ENCODE peak calls at places on chromosomes 11 and 22, in seven cellular contexts. U, A, Y, K, I, S and R are unnamed samples.

GRCh38 chr11:95641506-95641905 is 148.1 kb downstream of the FAM76B start:
- DNase-seq in U (no peak), A (no peak), Y (no peak), K (peak), I (no peak), S (no peak), R (peak)

GRCh38 chr11:79150320-79150719 is 290.5 kb downstream of the TENM4 start:
- DNase-seq in U (no peak), A (no peak), Y (no peak), K (no peak), I (no peak), S (no peak), R (no peak)

GRCh38 chr22:20779813-20780148 is 5.9 kb downstream of the SERPIND1 start:
- DNase-seq in U (no peak), A (no peak), Y (no peak), K (no peak), I (peak), S (no peak), R (no peak)

GRCh38 chr22:46622081-46622521 is 1.9 kb downstream of the GRAMD4 start:
- DNase-seq in U (no peak), A (no peak), Y (no peak), K (peak), I (peak), S (no peak), R (no peak)

GRCh38 chr22:32352681-32353080 is 5.0 kb upstream of the RFPL3 start:
- DNase-seq in U (no peak), A (no peak), Y (no peak), K (no peak), I (no peak), S (no peak), R (no peak)

GRCh38 chr11:119011476-119011875 is 6.7 kb downstream of the RPS25 start:
- DNase-seq in U (no peak), A (no peak), Y (no peak), K (peak), I (no peak), S (no peak), R (no peak)

GRCh38 chr11:12768731-12769673 is 94.8 kb downstream of the TEAD1 start:
- DNase-seq in U (no peak), A (no peak), Y (no peak), K (no peak), I (no peak), S (no peak), R (no peak)

GRCh38 chr22:27237342-27237741 is 564.2 kb downstream of the MN1 start:
- DNase-seq in U (no peak), A (no peak), Y (no peak), K (no peak), I (peak), S (no peak), R (no peak)

GRCh38 chr11:14376920-14377319 is 17.9 kb upstream of the RRAS2 start:
- DNase-seq in U (no peak), A (no peak), Y (no peak), K (no peak), I (peak), S (no peak), R (peak)

GRCh38 chr11:86172894-86173293 is 71.7 kb upstream of the EED start:
- DNase-seq in U (peak), A (no peak), Y (no peak), K (no peak), I (peak), S (no peak), R (peak)

GRCh38 chr11:85249482-85249881 is 377.7 kb downstream of the DLG2 start:
- DNase-seq in U (no peak), A (no peak), Y (no peak), K (no peak), I (no peak), S (no peak), R (no peak)

GRCh38 chr22:18152519-18152918 is 2.5 kb downstream of the USP18 start:
- DNase-seq in U (no peak), A (no peak), Y (no peak), K (no peak), I (no peak), S (no peak), R (no peak)

GRCh38 chr11:61700720-61701119 is 20.5 kb downstream of the DAGLA start:
- DNase-seq in U (no peak), A (no peak), Y (no peak), K (no peak), I (no peak), S (no peak), R (peak)

GRCh38 chr22:36873614-36874308 is 13.0 kb downstream of the NCF4 start:
- DNase-seq in U (peak), A (no peak), Y (no peak), K (peak), I (peak), S (no peak), R (peak)

GRCh38 chr11:76233196-76233921 is 27.1 kb upstream of the WNT11 start:
- DNase-seq in U (no peak), A (no peak), Y (no peak), K (no peak), I (no peak), S (no peak), R (no peak)
- H3K27ac ChIP-seq in U (no peak), A (no peak), Y (no peak), K (no peak), I (no peak), S (peak), R (no peak)

GRCh38 chr11:43790444-43790794 is 90.2 kb upstream of the ALKBH3 start:
- DNase-seq in U (no peak), A (no peak), Y (no peak), K (no peak), I (no peak), S (no peak), R (peak)

GRCh38 chr11:43787823-43788222 is 92.8 kb upstream of the ALKBH3 start:
- DNase-seq in U (no peak), A (no peak), Y (no peak), K (no peak), I (no peak), S (no peak), R (no peak)

GRCh38 chr11:43786016-43786415 is 94.6 kb upstream of the ALKBH3 start:
- DNase-seq in U (no peak), A (no peak), Y (no peak), K (no peak), I (no peak), S (no peak), R (no peak)

GRCh38 chr11:43789700-43790443 is 90.8 kb upstream of the ALKBH3 start:
- DNase-seq in U (no peak), A (no peak), Y (no peak), K (no peak), I (peak), S (no peak), R (peak)

DNA sequence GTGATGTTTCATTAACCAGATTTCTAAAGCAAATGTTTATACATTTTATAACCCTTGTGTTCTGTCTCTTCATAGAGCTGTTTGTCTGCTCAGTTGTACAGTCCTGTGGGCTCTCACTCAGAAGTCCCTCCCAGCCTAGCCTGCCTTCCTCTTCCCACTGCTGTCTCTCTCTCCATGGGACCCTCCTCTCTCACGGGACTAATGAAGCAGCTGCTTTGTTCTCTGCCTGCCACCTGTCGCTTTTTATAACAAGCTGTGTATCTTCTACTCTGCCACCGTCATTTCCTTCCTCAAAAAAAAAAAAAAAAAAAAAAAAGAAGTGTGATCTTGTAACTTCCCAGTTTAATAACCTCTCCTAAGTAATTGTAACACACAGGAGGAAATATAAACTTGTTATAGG is 92.2 kb upstream of the ALKBH3 start:
- DNase-seq in U (peak), A (peak), Y (no peak), K (no peak), I (peak), S (no peak), R (no peak)
- H3K27ac ChIP-seq in U (no peak), A (no peak), Y (no peak), K (no peak), I (no peak), S (no peak), R (no peak)

DNA sequence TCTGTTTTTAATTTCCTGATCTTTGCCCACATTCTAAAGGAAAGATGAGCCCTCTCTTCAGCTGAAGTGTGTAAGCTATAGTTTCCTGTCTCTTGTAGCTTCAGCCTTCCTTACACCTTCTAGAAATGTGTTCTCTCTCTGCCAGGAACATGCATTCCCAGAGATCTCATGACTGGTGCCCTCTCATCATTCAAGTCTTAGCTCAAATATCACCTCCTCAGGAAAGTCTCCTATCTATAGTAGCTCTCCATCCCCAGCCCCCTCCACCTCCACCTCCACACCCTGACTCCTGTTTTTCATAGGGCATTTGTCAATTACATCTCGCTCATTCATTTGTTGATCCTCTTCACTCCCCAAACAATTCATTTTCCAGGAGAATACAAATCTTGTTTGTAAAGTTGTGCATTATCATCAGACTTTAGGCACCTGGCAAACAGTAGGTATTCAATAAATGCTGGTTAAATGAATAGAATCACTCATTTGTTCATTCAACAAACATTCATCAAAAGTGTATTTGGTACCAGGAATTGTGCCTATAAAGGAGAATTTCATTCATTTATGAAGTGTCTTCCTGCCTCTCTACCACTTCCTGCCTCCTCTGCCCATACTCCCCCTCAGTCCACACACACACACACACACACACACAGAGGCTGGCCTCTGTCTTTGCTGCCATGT is 160.3 kb downstream of the BBOX1 start:
- DNase-seq in U (no peak), A (peak), Y (no peak), K (no peak), I (no peak), S (no peak), R (no peak)
- H3K27ac ChIP-seq in U (no peak), A (peak), Y (no peak), K (no peak), I (no peak), S (peak), R (no peak)

GRCh38 chr11:45833761-45834160 is 13.5 kb upstream of the CRY2 start:
- DNase-seq in U (no peak), A (no peak), Y (no peak), K (no peak), I (no peak), S (no peak), R (no peak)
- H3K27ac ChIP-seq in U (no peak), A (no peak), Y (no peak), K (no peak), I (no peak), S (no peak), R (no peak)

GRCh38 chr11:103183981-103184592 is 74.9 kb downstream of the DYNC2H1 start:
- DNase-seq in U (no peak), A (no peak), Y (no peak), K (no peak), I (no peak), S (no peak), R (no peak)
- H3K27ac ChIP-seq in U (peak), A (no peak), Y (no peak), K (no peak), I (no peak), S (no peak), R (no peak)